ENCODE peak calls at places on chromosomes 7 and 10, in five cellular contexts. H, M, G, U and Q are unnamed samples.

GRCh38 chr10:13939391-13939790 is 352.6 kb downstream of the PRPF18 start:
- DNase-seq in G (no peak), H (no peak), U (no peak), M (no peak), Q (no peak)

GRCh38 chr7:82810558-82811259 is 352.0 kb downstream of the PCLO start:
- DNase-seq in U (no peak), H (no peak), G (peak), M (no peak), Q (no peak)

GRCh38 chr10:114458955-114459354 is 54.7 kb upstream of the AFAP1L2 start:
- DNase-seq in U (peak), M (peak), H (peak), G (peak), Q (no peak)

GRCh38 chr7:133815677-133816210 is 311.4 kb upstream of the LRGUK start:
- DNase-seq in G (no peak), H (no peak), M (no peak), U (no peak), Q (peak)

GRCh38 chr10:78518224-78518623 is 484.6 kb downstream of the RPS24 start:
- DNase-seq in U (no peak), H (peak), M (no peak), G (no peak), Q (no peak)

GRCh38 chr7:34249192-34249591 is 343.9 kb downstream of the BMPER start:
- DNase-seq in G (no peak), M (no peak), U (no peak), H (no peak), Q (no peak)

GRCh38 chr10:33483124-33483794 is 148.8 kb upstream of the NRP1 start:
- DNase-seq in H (no peak), M (no peak), G (no peak), U (no peak), Q (no peak)

GRCh38 chr10:36531621-36532020 is 593.8 kb upstream of the ANKRD30A start:
- DNase-seq in M (no peak), G (no peak), U (no peak), H (no peak), Q (no peak)

GRCh38 chr10:47095848-47096612 is 184.8 kb downstream of the PTPN20 start:
- DNase-seq in U (no peak), M (no peak), H (no peak), G (no peak), Q (no peak)

GRCh38 chr7:156166692-156167416 is 354.6 kb upstream of the SHH start:
- DNase-seq in M (no peak), H (no peak), G (no peak), U (no peak), Q (no peak)

GRCh38 chr7:54729096-54729495 is 29.9 kb downstream of the SEC61G start:
- DNase-seq in H (no peak), G (no peak), U (no peak), M (no peak), Q (no peak)

GRCh38 chr7:149776305-149776704 is 2.9 kb upstream of the ZNF467 start:
- DNase-seq in U (no peak), G (no peak), H (no peak), M (peak), Q (no peak)

GRCh38 chr7:65554-65953 is 126.8 kb upstream of the FAM20C start:
- DNase-seq in G (no peak), H (no peak), M (peak), U (no peak), Q (no peak)

GRCh38 chr7:141533149-141533949 is 17.9 kb upstream of the AGK start:
- DNase-seq in G (peak), H (peak), M (peak), U (peak), Q (peak)

GRCh38 chr10:77526861-77527617 is 110.6 kb downstream of the KCNMA1 start:
- DNase-seq in M (no peak), G (no peak), U (no peak), H (no peak), Q (no peak)

GRCh38 chr7:134470864-134471263 is 12.0 kb upstream of the AKR1B1 start:
- DNase-seq in M (no peak), H (no peak), U (no peak), G (peak), Q (peak)

GRCh38 chr7:2621061-2621828 is 10.5 kb upstream of the TTYH3 start:
- DNase-seq in H (peak), M (peak), U (peak), G (peak), Q (no peak)

GRCh38 chr7:132322981-132323380 is 253.3 kb downstream of the PLXNA4 start:
- DNase-seq in H (no peak), M (no peak), G (no peak), U (no peak), Q (no peak)

GRCh38 chr7:113652501-113652900 is 266.3 kb downstream of the PPP1R3A start:
- DNase-seq in H (no peak), M (no peak), U (no peak), G (no peak), Q (peak)

GRCh38 chr7:143210541-143210940 is 11.3 kb upstream of the TAS2R40 start:
- DNase-seq in U (no peak), M (no peak), H (no peak), G (no peak), Q (no peak)

GRCh38 chr10:113058175-113058961 is 108.3 kb downstream of the TCF7L2 start:
- DNase-seq in U (peak), H (no peak), M (no peak), G (peak), Q (no peak)

GRCh38 chr10:44056947-44057811 is 327.7 kb downstream of the CXCL12 start:
- DNase-seq in U (no peak), H (no peak), G (no peak), M (no peak), Q (no peak)

GRCh38 chr7:151167197-151167911 is at the start of gene GBX1:
- DNase-seq in H (peak), G (peak), U (no peak), M (peak), Q (no peak)

GRCh38 chr10:29604291-29604825 is 30.4 kb downstream of the SVIL start:
- DNase-seq in G (no peak), H (no peak), U (no peak), M (no peak), Q (no peak)

GRCh38 chr7:47483604-47484273 is 98.2 kb downstream of the TNS3 start:
- DNase-seq in G (no peak), H (no peak), M (no peak), U (no peak), Q (no peak)

GRCh38 chr7:46291601-46292150 is 370.6 kb upstream of the IGFBP3 start:
- DNase-seq in U (no peak), M (no peak), H (no peak), G (peak), Q (peak)

GRCh38 chr10:86372119-86372784 is 5.7 kb upstream of the GRID1 start:
- DNase-seq in U (no peak), G (no peak), M (no peak), H (peak), Q (no peak)
- H3K27ac ChIP-seq in U (no peak), G (no peak), M (no peak), H (no peak), Q (no peak)

GRCh38 chr7:158507917-158508316 is 79.7 kb downstream of the PTPRN2 start:
- DNase-seq in M (no peak), G (no peak), H (no peak), U (no peak), Q (no peak)

GRCh38 chr7:158512869-158513268 is 74.8 kb downstream of the PTPRN2 start:
- DNase-seq in M (no peak), H (no peak), G (no peak), U (no peak), Q (no peak)

GRCh38 chr7:158508802-158509385 is 78.7 kb downstream of the PTPRN2 start:
- DNase-seq in G (no peak), U (no peak), M (no peak), H (no peak), Q (no peak)

GRCh38 chr7:158516524-158516923 is 71.1 kb downstream of the PTPRN2 start:
- DNase-seq in M (no peak), H (no peak), G (no peak), U (no peak), Q (no peak)

GRCh38 chr7:158512042-158512441 is 75.6 kb downstream of the PTPRN2 start:
- DNase-seq in G (no peak), H (no peak), U (no peak), M (no peak), Q (no peak)
- H3K27ac ChIP-seq in G (no peak), H (no peak), U (no peak), M (no peak), Q (no peak)

GRCh38 chr7:27124096-27124978 is 6.2 kb downstream of the HOXA4 start:
- DNase-seq in G (no peak), M (no peak), U (peak), H (peak), Q (no peak)

GRCh38 chr7:27123477-27124053 is 7.0 kb downstream of the HOXA4 start:
- DNase-seq in H (peak), M (no peak), G (no peak), U (no peak), Q (no peak)

GRCh38 chr7:27125986-27126394 is 4.6 kb downstream of the HOXA4 start:
- DNase-seq in H (no peak), G (no peak), U (no peak), M (no peak), Q (no peak)

GRCh38 chr7:27126596-27127327 is 3.8 kb downstream of the HOXA4 start:
- DNase-seq in U (no peak), M (no peak), G (no peak), H (no peak), Q (no peak)

GRCh38 chr7:27124979-27125689 is 5.4 kb downstream of the HOXA4 start:
- DNase-seq in U (no peak), M (no peak), G (no peak), H (no peak), Q (no peak)
- H3K27ac ChIP-seq in U (peak), M (peak), G (no peak), H (no peak), Q (no peak)

DNA sequence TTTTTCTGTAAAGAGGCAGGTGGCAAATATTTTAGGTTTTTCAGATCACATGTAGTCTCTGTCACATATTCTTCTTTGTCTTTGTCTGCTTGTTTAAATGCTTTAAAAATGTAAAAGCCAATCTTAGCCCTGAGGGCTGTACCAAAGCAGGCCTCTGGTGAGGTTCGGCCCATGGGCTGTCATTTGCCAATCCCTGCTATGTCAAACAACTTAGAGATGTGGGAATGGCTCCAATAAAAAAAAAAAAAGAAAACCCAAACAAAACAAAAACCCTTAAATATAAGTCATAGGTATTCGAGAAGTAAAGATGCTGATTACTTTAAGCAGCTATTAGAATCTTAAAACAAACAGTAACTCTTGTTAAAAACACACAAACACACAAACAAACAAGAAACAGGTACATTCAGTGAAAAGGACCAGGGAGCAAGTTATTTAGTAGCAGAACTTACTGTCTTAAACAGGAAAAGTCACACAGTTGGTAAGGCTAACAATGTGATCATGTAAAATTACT is 61.4 kb upstream of the NAMPT start:
- DNase-seq in U (no peak), M (no peak), G (no peak), H (no peak), Q (no peak)
- H3K27ac ChIP-seq in U (no peak), M (peak), G (no peak), H (no peak), Q (peak)

DNA sequence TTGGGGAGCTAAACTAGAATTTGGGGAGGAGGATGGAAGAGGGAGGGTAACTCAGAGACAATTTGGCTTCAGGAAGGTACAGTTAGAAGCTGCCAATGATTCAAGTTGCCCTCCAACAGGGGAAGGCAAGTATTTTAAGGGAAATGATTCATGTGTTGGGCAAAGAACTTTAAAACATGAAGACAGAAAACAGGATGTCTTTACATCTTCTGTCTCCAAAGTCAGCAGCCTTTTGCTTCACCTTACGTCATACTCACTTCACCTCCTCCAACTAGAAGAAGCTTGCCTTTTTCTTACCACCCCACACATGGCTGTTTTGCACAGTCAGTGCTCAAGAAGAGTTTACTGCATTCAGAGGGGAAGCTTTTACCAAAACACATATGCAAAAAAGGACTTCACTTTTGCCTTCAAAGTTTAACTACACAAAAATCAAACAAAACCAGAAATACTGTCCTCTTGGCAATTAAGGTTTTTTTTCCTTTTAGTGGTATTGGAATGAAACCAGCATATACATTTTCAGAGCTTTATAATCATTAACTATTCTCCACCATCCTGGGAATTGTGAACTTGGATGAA is 36.0 kb downstream of the PPP1R3C start:
- DNase-seq in G (no peak), M (no peak), H (no peak), U (no peak), Q (no peak)
- H3K27ac ChIP-seq in G (peak), M (no peak), H (no peak), U (peak), Q (peak)

GRCh38 chr10:58651040-58651439 is 138.4 kb downstream of the BICC1 start:
- DNase-seq in H (no peak), G (peak), M (no peak), U (no peak), Q (no peak)
- H3K27ac ChIP-seq in H (no peak), G (peak), M (no peak), U (no peak), Q (no peak)

GRCh38 chr10:110076559-110077318 is 69.0 kb downstream of the ADD3 start:
- DNase-seq in H (no peak), G (peak), U (peak), M (no peak), Q (peak)

GRCh38 chr10:110074986-110075664 is 67.3 kb downstream of the ADD3 start:
- DNase-seq in M (no peak), U (no peak), G (no peak), H (no peak), Q (no peak)

GRCh38 chr10:110075726-110076125 is 67.9 kb downstream of the ADD3 start:
- DNase-seq in H (no peak), U (no peak), M (no peak), G (no peak), Q (no peak)

GRCh38 chr10:110077436-110078120 is 69.8 kb downstream of the ADD3 start:
- DNase-seq in M (no peak), U (no peak), H (no peak), G (no peak), Q (no peak)

DNA sequence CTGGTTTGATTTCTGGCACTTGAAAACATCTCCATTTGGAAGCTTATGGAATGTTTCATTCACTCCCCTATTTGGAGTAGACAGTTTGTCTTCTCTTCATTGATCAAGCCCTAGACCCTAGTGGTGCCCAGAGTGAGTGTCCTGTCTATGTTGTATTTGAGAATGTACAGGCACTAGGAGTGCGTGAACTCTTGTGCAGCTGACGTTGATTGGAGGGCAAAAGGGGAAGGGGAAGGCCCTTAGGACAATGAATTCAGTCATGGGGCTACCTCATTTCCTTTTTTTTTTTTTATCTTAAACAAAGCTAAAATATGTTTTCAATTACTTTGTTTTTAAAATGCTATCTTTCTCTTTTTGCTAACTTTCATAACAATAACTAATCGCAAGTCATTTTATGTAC is 66.5 kb downstream of the ADD3 start:
- DNase-seq in G (no peak), M (no peak), U (no peak), H (no peak), Q (no peak)
- H3K27ac ChIP-seq in G (peak), M (peak), U (peak), H (no peak), Q (no peak)

GRCh38 chr7:27601217-27601616 is 61.5 kb downstream of the HIBADH start:
- DNase-seq in M (no peak), U (no peak), G (no peak), H (no peak), Q (no peak)

GRCh38 chr7:27605283-27605682 is 57.4 kb downstream of the HIBADH start:
- DNase-seq in M (no peak), H (no peak), U (no peak), G (no peak), Q (no peak)

GRCh38 chr7:27603813-27604212 is 58.9 kb downstream of the HIBADH start:
- DNase-seq in U (no peak), H (no peak), G (no peak), M (no peak), Q (no peak)

GRCh38 chr7:27602766-27603165 is 59.9 kb downstream of the HIBADH start:
- DNase-seq in U (no peak), H (no peak), M (no peak), G (no peak), Q (no peak)

GRCh38 chr7:27600247-27600646 is 62.4 kb downstream of the HIBADH start:
- DNase-seq in G (no peak), U (no peak), H (no peak), M (no peak), Q (no peak)
- H3K27ac ChIP-seq in G (no peak), U (no peak), H (no peak), M (no peak), Q (no peak)

DNA sequence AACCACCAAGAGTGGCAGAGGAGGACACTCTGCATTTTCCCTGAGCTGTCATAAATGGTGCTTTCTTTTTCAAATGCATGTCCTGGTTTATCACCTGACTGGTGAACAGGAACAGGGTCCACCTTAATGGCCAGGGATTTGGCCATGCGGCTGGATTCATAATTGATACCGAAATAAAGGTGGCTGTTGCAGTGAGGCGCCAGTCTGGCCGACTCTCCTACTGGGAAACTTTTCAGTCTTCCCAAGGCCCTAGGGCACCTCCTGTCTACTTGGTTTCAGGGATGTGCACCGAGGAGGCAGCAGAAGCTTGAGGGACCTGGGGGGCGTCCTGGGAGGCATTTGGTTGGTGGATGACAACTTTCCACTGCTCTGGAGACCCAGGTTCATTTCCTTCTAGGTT is 46.4 kb upstream of the FIGNL1 start:
- DNase-seq in M (no peak), G (no peak), H (no peak), U (no peak), Q (no peak)
- H3K27ac ChIP-seq in M (no peak), G (peak), H (no peak), U (peak), Q (no peak)